ENCODE peak calls at places on chromosomes 6 and 20, in nine cellular contexts. B, A, R, D, C, G, Z, U and T are unnamed samples.

GRCh38 chr6:122947355-122947754 is 48.7 kb upstream of the CLVS2 start:
- DNase-seq in B (peak), A (peak), R (no peak), D (no peak), C (no peak), G (peak), Z (no peak), U (no peak), T (peak)

GRCh38 chr20:54134445-54135220 is 39.2 kb downstream of the CYP24A1 start:
- DNase-seq in B (no peak), A (no peak), R (no peak), D (no peak), C (no peak), G (peak), Z (no peak), U (no peak), T (no peak)

GRCh38 chr6:167153523-167153959 is 4.2 kb downstream of the GPR31 start:
- DNase-seq in B (no peak), A (no peak), R (no peak), D (peak), C (peak), G (peak), Z (no peak), U (peak), T (no peak)

GRCh38 chr6:679282-679681 is 13.7 kb downstream of the EXOC2 start:
- DNase-seq in B (no peak), A (no peak), R (no peak), D (no peak), C (no peak), G (no peak), Z (no peak), U (no peak), T (no peak)

GRCh38 chr20:59165794-59166709 is 2.4 kb downstream of the ZNF831 start:
- DNase-seq in B (no peak), A (peak), R (no peak), D (no peak), C (no peak), G (no peak), Z (no peak), U (no peak), T (no peak)

GRCh38 chr20:11266571-11266970 is 592.8 kb upstream of the JAG1 start:
- DNase-seq in B (no peak), A (no peak), R (no peak), D (no peak), C (no peak), G (no peak), Z (no peak), U (no peak), T (no peak)

GRCh38 chr6:124913056-124913455 is 49.2 kb upstream of the RNF217 start:
- DNase-seq in B (no peak), A (no peak), R (no peak), D (no peak), C (no peak), G (no peak), Z (no peak), U (no peak), T (no peak)

GRCh38 chr6:54991761-54992330 is 145.3 kb downstream of the FAM83B start:
- DNase-seq in B (no peak), A (no peak), R (no peak), D (no peak), C (no peak), G (no peak), Z (no peak), U (no peak), T (no peak)

GRCh38 chr6:41288025-41288777 is 1.7 kb upstream of the TREM1 start:
- DNase-seq in B (peak), A (no peak), R (no peak), D (no peak), C (no peak), G (peak), Z (no peak), U (no peak), T (no peak)

GRCh38 chr6:56713285-56713684 is 70.6 kb upstream of the DST start:
- DNase-seq in B (peak), A (peak), R (peak), D (no peak), C (no peak), G (peak), Z (peak), U (peak), T (peak)
- H3K27ac ChIP-seq in B (peak), A (no peak), R (peak), D (no peak), C (peak), G (peak), Z (peak), U (no peak), T (no peak)

DNA sequence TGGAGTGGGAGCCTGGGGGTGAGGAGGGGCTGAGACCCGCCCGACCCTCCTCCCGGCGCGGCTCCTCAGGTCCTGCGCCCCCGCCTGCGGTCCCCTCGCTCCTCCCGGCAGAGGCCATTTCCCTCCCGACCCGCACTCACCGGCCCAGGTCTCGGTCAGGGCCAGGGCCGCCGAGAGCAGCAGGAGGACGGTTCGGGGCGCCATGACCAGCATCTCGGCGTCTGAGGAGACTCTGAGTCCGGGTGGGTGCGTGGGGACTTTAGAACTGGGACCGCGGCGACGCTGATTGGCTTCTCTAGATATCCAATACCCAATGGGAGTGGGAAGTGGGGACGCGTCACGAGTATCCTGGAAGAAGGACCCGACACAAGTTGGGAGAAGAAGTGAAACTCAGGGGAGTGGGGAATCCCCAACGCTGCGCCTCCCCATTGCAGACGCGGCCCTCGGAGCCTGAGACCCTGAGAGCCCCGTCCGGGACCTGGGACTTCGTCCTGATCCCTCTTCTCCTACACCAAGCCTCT is at the start of gene HLA-B:
- DNase-seq in B (peak), A (peak), R (no peak), D (peak), C (peak), G (peak), Z (peak), U (peak), T (peak)
- H3K27ac ChIP-seq in B (no peak), A (no peak), R (peak), D (no peak), C (peak), G (no peak), Z (peak), U (peak), T (peak)

GRCh38 chr20:57660510-57661199 is 40.4 kb upstream of the ZBP1 start:
- DNase-seq in B (no peak), A (no peak), R (peak), D (no peak), C (no peak), G (no peak), Z (peak), U (peak), T (no peak)

GRCh38 chr20:57659131-57659788 is 39.0 kb upstream of the ZBP1 start:
- DNase-seq in B (no peak), A (peak), R (peak), D (no peak), C (no peak), G (no peak), Z (peak), U (no peak), T (no peak)

GRCh38 chr20:57658447-57659130 is 38.4 kb upstream of the ZBP1 start:
- DNase-seq in B (no peak), A (no peak), R (no peak), D (no peak), C (no peak), G (no peak), Z (peak), U (no peak), T (no peak)

GRCh38 chr20:57661201-57662027 is 41.2 kb upstream of the ZBP1 start:
- DNase-seq in B (no peak), A (peak), R (peak), D (no peak), C (no peak), G (no peak), Z (peak), U (no peak), T (no peak)

DNA sequence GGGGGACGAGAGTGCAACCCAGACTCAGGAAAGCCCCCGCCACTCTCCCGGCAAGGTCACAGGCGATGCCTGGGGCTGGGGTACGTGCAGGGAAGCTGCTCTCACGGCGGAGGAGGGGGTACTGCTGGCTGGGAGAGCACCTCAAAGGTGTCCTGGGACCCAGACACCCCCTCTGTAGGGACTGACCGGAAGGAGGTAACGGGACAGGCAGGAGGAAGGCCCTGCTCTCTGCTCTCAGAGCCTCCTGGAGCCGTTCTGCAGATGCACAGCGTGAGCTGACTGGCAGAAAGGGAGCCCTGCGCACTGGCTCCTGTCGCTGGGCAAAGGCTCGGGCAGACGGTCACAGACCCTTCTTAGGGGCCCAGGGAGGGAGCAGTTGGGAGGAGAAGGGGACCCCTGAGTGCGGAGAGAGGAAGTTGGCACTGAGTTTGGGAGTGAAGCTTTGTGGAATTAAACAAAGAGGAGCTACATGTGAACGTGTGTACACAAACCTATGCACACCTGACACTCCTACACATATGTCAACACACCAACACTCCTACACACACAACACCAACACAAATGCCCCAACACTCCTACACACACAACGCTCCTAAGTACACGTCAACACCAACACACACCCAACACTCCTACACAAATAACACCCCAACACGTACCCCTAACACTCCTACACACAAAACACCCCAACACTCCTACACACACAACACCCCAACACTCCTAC is 39.7 kb upstream of the ZBP1 start:
- DNase-seq in B (no peak), A (peak), R (peak), D (no peak), C (no peak), G (no peak), Z (peak), U (no peak), T (no peak)
- H3K27ac ChIP-seq in B (no peak), A (peak), R (no peak), D (no peak), C (no peak), G (no peak), Z (no peak), U (no peak), T (no peak)

DNA sequence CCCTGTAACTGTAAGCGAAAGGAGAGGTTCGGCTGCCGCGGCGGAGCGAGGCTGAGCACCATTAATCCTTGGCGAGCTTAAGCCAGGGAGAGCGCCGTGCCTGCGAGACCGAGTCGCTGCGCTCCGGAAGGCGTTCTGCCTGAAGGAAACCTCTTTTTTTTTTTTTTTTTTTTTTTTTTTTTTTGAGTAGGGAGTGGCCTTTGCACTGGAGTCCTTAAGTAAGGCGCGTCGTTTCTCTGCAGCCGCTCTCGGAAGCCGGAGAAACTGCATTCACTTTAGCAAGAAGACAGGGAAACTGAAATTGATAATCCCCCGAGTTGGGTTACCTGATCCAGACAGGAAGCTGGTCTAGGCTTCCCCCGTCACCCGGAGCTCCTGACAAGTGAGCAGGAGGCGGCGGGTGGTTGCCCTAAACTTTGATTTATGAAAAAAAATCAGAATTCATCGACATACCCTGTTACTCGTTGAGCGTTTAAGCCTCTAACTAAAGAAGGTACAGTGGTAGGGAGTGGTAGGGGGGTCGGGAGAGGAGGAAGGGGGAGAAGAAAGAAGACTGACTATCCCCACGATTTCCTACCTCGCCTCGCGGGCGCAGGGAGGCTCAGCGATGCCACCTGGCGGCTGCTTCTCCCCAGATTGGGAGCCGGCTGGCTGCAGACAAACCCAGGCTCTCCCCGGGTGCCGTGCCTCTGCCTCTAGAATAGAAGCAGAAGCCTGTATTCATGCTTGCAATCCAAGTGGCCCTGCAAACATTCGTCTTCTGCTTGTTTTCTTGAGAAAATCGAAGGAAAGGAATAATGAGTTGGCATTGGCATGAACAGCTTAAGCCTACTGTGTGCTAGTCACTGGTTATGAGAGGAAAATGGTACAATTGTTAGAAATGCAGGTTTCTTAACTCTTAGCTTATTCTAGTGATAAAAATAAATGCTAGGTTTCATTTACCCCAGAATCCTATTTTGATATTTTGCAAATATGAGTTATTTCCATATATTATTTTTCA is 4.4 kb upstream of the SOX4 start:
- DNase-seq in B (peak), A (peak), R (peak), D (peak), C (peak), G (peak), Z (peak), U (peak), T (peak)
- H3K27ac ChIP-seq in B (peak), A (peak), R (peak), D (peak), C (peak), G (peak), Z (peak), U (peak), T (peak)

GRCh38 chr6:134537146-134537555 is 219.2 kb upstream of the SGK1 start:
- DNase-seq in B (no peak), A (no peak), R (no peak), D (no peak), C (no peak), G (peak), Z (no peak), U (no peak), T (peak)
- H3K27ac ChIP-seq in B (no peak), A (no peak), R (no peak), D (no peak), C (no peak), G (peak), Z (no peak), U (no peak), T (no peak)

GRCh38 chr6:105847433-105847832 is 238.7 kb upstream of the PRDM1 start:
- DNase-seq in B (no peak), A (no peak), R (no peak), D (no peak), C (no peak), G (no peak), Z (no peak), U (no peak), T (no peak)

GRCh38 chr6:105851181-105851580 is 235.0 kb upstream of the PRDM1 start:
- DNase-seq in B (no peak), A (peak), R (no peak), D (no peak), C (no peak), G (peak), Z (no peak), U (no peak), T (no peak)

GRCh38 chr6:105851586-105851985 is 234.6 kb upstream of the PRDM1 start:
- DNase-seq in B (no peak), A (no peak), R (no peak), D (no peak), C (no peak), G (no peak), Z (no peak), U (no peak), T (no peak)

GRCh38 chr6:105849741-105850140 is 236.4 kb upstream of the PRDM1 start:
- DNase-seq in B (no peak), A (no peak), R (no peak), D (no peak), C (no peak), G (peak), Z (no peak), U (no peak), T (no peak)

DNA sequence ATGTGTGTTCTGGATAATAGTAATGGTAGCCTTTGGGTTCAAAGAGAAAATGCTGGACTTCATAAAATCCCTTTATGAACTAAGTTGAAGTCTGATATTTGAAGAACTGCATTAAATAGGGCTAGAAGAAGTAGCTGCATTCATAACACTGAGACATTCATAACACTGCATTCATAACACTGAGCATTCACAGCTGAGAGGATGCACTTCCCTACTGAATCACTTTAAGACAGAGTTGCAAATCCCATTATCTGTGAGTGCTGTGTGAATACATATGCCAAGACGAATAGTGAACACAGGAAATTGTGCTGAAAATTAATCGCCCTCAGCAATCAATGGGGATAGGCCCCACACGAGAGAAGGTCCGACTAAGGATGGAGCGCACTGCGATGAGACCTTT is 235.5 kb upstream of the PRDM1 start:
- DNase-seq in B (no peak), A (no peak), R (no peak), D (no peak), C (no peak), G (no peak), Z (no peak), U (no peak), T (peak)
- H3K27ac ChIP-seq in B (peak), A (no peak), R (no peak), D (no peak), C (no peak), G (no peak), Z (no peak), U (no peak), T (no peak)

DNA sequence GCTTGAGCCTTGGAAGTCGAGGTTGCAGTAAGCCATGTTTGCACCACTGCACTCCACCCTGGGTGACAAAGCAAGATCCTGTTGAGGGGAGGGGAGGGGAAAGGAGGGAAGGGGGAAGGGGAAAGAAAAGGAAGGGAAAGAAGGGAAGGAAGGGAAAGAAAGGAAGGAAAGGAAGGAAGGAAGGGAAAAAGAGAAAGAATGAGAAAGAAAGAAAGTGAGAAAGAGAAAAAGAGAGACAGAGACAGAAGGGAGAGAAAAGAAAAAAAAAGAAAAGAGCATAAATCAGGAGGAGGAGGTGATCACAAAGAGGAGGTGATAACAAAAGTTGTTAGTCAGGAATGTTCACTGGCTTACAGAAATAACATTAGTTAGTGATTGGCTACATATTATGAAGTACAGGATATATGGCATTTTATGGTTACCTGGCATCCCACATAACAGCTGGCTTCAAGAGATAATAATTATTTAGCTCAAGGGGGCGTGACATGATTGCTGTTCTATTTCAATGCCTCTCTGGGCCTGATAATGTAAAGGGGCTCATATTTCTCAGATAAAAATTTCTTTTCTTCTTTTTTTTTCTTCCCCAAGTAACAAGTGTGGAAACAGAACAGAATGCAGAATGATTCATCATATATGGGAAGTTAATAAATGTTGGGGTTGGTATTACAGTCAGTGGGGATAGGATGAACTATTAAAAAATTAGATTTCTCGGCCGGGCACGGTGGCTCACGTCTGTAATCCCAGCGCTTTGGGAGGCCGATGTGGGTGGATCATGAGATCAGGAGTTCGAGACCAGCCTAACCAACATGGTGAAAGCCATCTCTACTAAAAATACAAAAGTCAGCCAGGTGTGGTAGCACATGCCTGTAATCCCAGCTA is 27.1 kb downstream of the SAMHD1 start:
- DNase-seq in B (no peak), A (no peak), R (no peak), D (no peak), C (no peak), G (no peak), Z (no peak), U (no peak), T (no peak)
- H3K27ac ChIP-seq in B (no peak), A (no peak), R (no peak), D (no peak), C (no peak), G (no peak), Z (no peak), U (no peak), T (no peak)